ENCODE peak calls at places on chromosome 7, in six cellular contexts. One of them, this sample, is unnamed.
A peak's percentile ranks its signal among the peaks of the same experiment; 100 is the strongest.

GRCh38 chr7:102152672-102153585 is 133.7 kb upstream of the SH2B2 start:
- DNase-seq in heart left ventricle: no peak
- DNase-seq in HCT116: peak; percentile 49
- DNase-seq in sigmoid colon: no peak
- DNase-seq in fibroblast of lung: peak; percentile 65
- DNase-seq in stomach: no peak
- DNase-seq in this sample: no peak

GRCh38 chr7:133551471-133551870 is 298.6 kb downstream of the EXOC4 start:
- DNase-seq in HCT116: no peak
- DNase-seq in fibroblast of lung: no peak
- DNase-seq in stomach: no peak
- DNase-seq in sigmoid colon: no peak
- DNase-seq in heart left ventricle: no peak
- DNase-seq in this sample: no peak

GRCh38 chr7:116499168-116500070 is at the start of gene CAV2:
- DNase-seq in heart left ventricle: peak; percentile 88
- DNase-seq in stomach: peak; percentile 69
- DNase-seq in sigmoid colon: peak; percentile 81
- DNase-seq in HCT116: peak; percentile 74
- DNase-seq in fibroblast of lung: peak; percentile 54
- DNase-seq in this sample: peak; percentile 64

GRCh38 chr7:54788664-54789063 is 29.7 kb upstream of the SEC61G start:
- DNase-seq in HCT116: peak; percentile 95
- DNase-seq in heart left ventricle: no peak
- DNase-seq in sigmoid colon: peak; percentile 72
- DNase-seq in fibroblast of lung: peak; percentile 87
- DNase-seq in stomach: no peak
- DNase-seq in this sample: peak; percentile 20

GRCh38 chr7:114519215-114519614 is 104.6 kb downstream of the FOXP2 start:
- DNase-seq in heart left ventricle: no peak
- DNase-seq in stomach: no peak
- DNase-seq in sigmoid colon: no peak
- DNase-seq in HCT116: no peak
- DNase-seq in fibroblast of lung: no peak
- DNase-seq in this sample: no peak

GRCh38 chr7:96931891-96932290 is 73.5 kb upstream of the DLX6 start:
- DNase-seq in fibroblast of lung: no peak
- DNase-seq in sigmoid colon: no peak
- DNase-seq in HCT116: no peak
- DNase-seq in heart left ventricle: no peak
- DNase-seq in stomach: no peak
- DNase-seq in this sample: no peak

GRCh38 chr7:43105521-43106120 is 6.8 kb upstream of the HECW1 start:
- DNase-seq in heart left ventricle: no peak
- DNase-seq in stomach: no peak
- DNase-seq in sigmoid colon: no peak
- DNase-seq in fibroblast of lung: peak; percentile 65
- DNase-seq in HCT116: no peak
- DNase-seq in this sample: no peak

GRCh38 chr7:157495594-157495993 is 158.8 kb downstream of the DNAJB6 start:
- DNase-seq in HCT116: no peak
- DNase-seq in sigmoid colon: peak; percentile 19
- DNase-seq in stomach: peak; percentile 20
- DNase-seq in fibroblast of lung: no peak
- DNase-seq in heart left ventricle: no peak
- DNase-seq in this sample: no peak

GRCh38 chr7:12701433-12701832 is 14.0 kb downstream of the ARL4A start:
- DNase-seq in sigmoid colon: no peak
- DNase-seq in HCT116: no peak
- DNase-seq in heart left ventricle: no peak
- DNase-seq in stomach: no peak
- DNase-seq in fibroblast of lung: no peak
- DNase-seq in this sample: no peak

GRCh38 chr7:66741706-66742053 is 1.1 kb downstream of the RABGEF1 start:
- DNase-seq in sigmoid colon: peak; percentile 73
- DNase-seq in HCT116: no peak
- DNase-seq in stomach: no peak
- DNase-seq in heart left ventricle: no peak
- DNase-seq in fibroblast of lung: peak; percentile 44
- DNase-seq in this sample: peak; percentile 35

GRCh38 chr7:131961281-131961680 is 404.9 kb upstream of the PODXL start:
- DNase-seq in stomach: no peak
- DNase-seq in HCT116: no peak
- DNase-seq in heart left ventricle: no peak
- DNase-seq in sigmoid colon: no peak
- DNase-seq in fibroblast of lung: no peak
- DNase-seq in this sample: no peak

GRCh38 chr7:51242881-51243518 is 73.6 kb downstream of the COBL start:
- DNase-seq in HCT116: no peak
- DNase-seq in heart left ventricle: no peak
- DNase-seq in fibroblast of lung: no peak
- DNase-seq in sigmoid colon: no peak
- DNase-seq in stomach: no peak
- DNase-seq in this sample: no peak

GRCh38 chr7:2405601-2406345 is 2.4 kb downstream of the CHST12 start:
- DNase-seq in fibroblast of lung: no peak
- DNase-seq in sigmoid colon: no peak
- DNase-seq in HCT116: no peak
- DNase-seq in stomach: no peak
- DNase-seq in heart left ventricle: no peak
- DNase-seq in this sample: peak; percentile 61

GRCh38 chr7:104894998-104895850 is 118.8 kb upstream of the KMT2E start:
- DNase-seq in sigmoid colon: no peak
- DNase-seq in heart left ventricle: no peak
- DNase-seq in fibroblast of lung: no peak
- DNase-seq in stomach: no peak
- DNase-seq in HCT116: no peak
- DNase-seq in this sample: no peak

GRCh38 chr7:101068401-101068800 is 16.9 kb upstream of the TRIM56 start:
- DNase-seq in fibroblast of lung: no peak
- DNase-seq in HCT116: no peak
- DNase-seq in sigmoid colon: peak; percentile 35
- DNase-seq in heart left ventricle: no peak
- DNase-seq in stomach: no peak
- DNase-seq in this sample: no peak

GRCh38 chr7:70728873-70729552 is 402.9 kb upstream of the GALNT17 start:
- DNase-seq in fibroblast of lung: peak; percentile 41
- DNase-seq in HCT116: no peak
- DNase-seq in heart left ventricle: no peak
- DNase-seq in sigmoid colon: no peak
- DNase-seq in stomach: no peak
- DNase-seq in this sample: peak; percentile 51

GRCh38 chr7:40903872-40904271 is 769.1 kb downstream of the SUGCT start:
- DNase-seq in sigmoid colon: peak; percentile 91
- DNase-seq in HCT116: no peak
- DNase-seq in stomach: no peak
- DNase-seq in heart left ventricle: no peak
- DNase-seq in fibroblast of lung: no peak
- DNase-seq in this sample: no peak

GRCh38 chr7:105202561-105203130 is 186.1 kb downstream of the SRPK2 start:
- DNase-seq in fibroblast of lung: peak; percentile 36
- DNase-seq in stomach: no peak
- DNase-seq in heart left ventricle: no peak
- DNase-seq in HCT116: no peak
- DNase-seq in sigmoid colon: no peak
- DNase-seq in this sample: no peak

GRCh38 chr7:14999331-14999730 is 96.8 kb upstream of the DGKB start:
- DNase-seq in fibroblast of lung: no peak
- DNase-seq in stomach: no peak
- DNase-seq in HCT116: no peak
- DNase-seq in heart left ventricle: no peak
- DNase-seq in sigmoid colon: no peak
- DNase-seq in this sample: no peak

GRCh38 chr7:115754226-115754625 is 276.3 kb downstream of the TFEC start:
- DNase-seq in HCT116: no peak
- DNase-seq in stomach: no peak
- DNase-seq in fibroblast of lung: no peak
- DNase-seq in heart left ventricle: no peak
- DNase-seq in sigmoid colon: no peak
- DNase-seq in this sample: no peak

GRCh38 chr7:2725178-2726105 is 37.4 kb downstream of the AMZ1 start:
- DNase-seq in fibroblast of lung: no peak
- DNase-seq in HCT116: no peak
- DNase-seq in stomach: peak; percentile 17
- DNase-seq in heart left ventricle: peak; percentile 55
- DNase-seq in sigmoid colon: peak; percentile 49
- DNase-seq in this sample: no peak

GRCh38 chr7:28747854-28748253 is 210.3 kb downstream of the TRIL start:
- DNase-seq in heart left ventricle: no peak
- DNase-seq in HCT116: no peak
- DNase-seq in stomach: no peak
- DNase-seq in sigmoid colon: no peak
- DNase-seq in fibroblast of lung: no peak
- DNase-seq in this sample: no peak

GRCh38 chr7:28748934-28749584 is 209.1 kb downstream of the TRIL start:
- DNase-seq in fibroblast of lung: peak; percentile 74
- DNase-seq in stomach: no peak
- DNase-seq in HCT116: peak; percentile 38
- DNase-seq in sigmoid colon: no peak
- DNase-seq in heart left ventricle: no peak
- DNase-seq in this sample: no peak

GRCh38 chr7:28750981-28751380 is 207.1 kb downstream of the TRIL start:
- DNase-seq in heart left ventricle: no peak
- DNase-seq in sigmoid colon: no peak
- DNase-seq in fibroblast of lung: no peak
- DNase-seq in stomach: no peak
- DNase-seq in HCT116: no peak
- DNase-seq in this sample: no peak

GRCh38 chr7:28748346-28748745 is 209.8 kb downstream of the TRIL start:
- DNase-seq in stomach: no peak
- DNase-seq in HCT116: no peak
- DNase-seq in heart left ventricle: no peak
- DNase-seq in sigmoid colon: no peak
- DNase-seq in fibroblast of lung: no peak
- DNase-seq in this sample: no peak

DNA sequence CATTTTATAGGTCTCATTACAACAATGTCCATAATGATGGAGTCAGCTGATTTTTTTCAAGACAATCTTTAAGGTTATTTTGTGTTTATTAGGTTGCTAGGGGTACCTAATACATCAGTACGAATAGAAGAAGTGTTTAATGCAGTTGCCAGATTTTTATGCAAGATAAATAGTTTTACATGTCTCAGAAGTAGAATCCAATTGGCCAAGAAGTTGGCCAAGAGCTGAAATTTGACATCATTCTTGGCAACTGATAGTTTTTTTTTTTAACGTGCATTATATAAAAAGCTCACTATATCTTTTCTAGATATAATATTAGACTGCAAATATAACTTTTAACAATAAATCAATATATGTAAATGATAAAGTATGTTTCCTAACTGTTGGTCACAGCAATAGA is 208.5 kb downstream of the TRIL start:
- DNase-seq in HCT116: no peak
- DNase-seq in sigmoid colon: no peak
- DNase-seq in heart left ventricle: no peak
- DNase-seq in stomach: no peak
- DNase-seq in fibroblast of lung: no peak
- DNase-seq in this sample: no peak
- H3K27ac ChIP-seq in HCT116: no peak overlapping the region
- H3K27ac ChIP-seq in sigmoid colon: no peak overlapping the region
- H3K27ac ChIP-seq in heart left ventricle: no peak overlapping the region
- H3K27ac ChIP-seq in stomach: no peak overlapping the region
- H3K27ac ChIP-seq in fibroblast of lung: no peak overlapping the region
- H3K27ac ChIP-seq in this sample: no peak overlapping the region

GRCh38 chr7:130734525-130735272 is 692 bp upstream of the KLF14 start:
- DNase-seq in HCT116: no peak
- DNase-seq in sigmoid colon: no peak
- DNase-seq in stomach: no peak
- DNase-seq in fibroblast of lung: no peak
- DNase-seq in heart left ventricle: no peak
- DNase-seq in this sample: no peak

GRCh38 chr7:130732980-130733865 is 784 bp downstream of the KLF14 start:
- DNase-seq in stomach: peak; percentile 33
- DNase-seq in fibroblast of lung: peak; percentile 5
- DNase-seq in heart left ventricle: peak; percentile 62
- DNase-seq in HCT116: peak; percentile 8
- DNase-seq in sigmoid colon: no peak
- DNase-seq in this sample: peak; percentile 41

GRCh38 chr7:130735273-130735716 is 1.3 kb upstream of the KLF14 start:
- DNase-seq in sigmoid colon: no peak
- DNase-seq in fibroblast of lung: no peak
- DNase-seq in heart left ventricle: no peak
- DNase-seq in stomach: no peak
- DNase-seq in HCT116: no peak
- DNase-seq in this sample: no peak

GRCh38 chr7:130736298-130736900 is 2.4 kb upstream of the KLF14 start:
- DNase-seq in HCT116: no peak
- DNase-seq in heart left ventricle: no peak
- DNase-seq in fibroblast of lung: no peak
- DNase-seq in stomach: no peak
- DNase-seq in sigmoid colon: no peak
- DNase-seq in this sample: no peak

GRCh38 chr7:130733866-130734524 is at the start of gene KLF14:
- DNase-seq in fibroblast of lung: peak; percentile 23
- DNase-seq in sigmoid colon: no peak
- DNase-seq in heart left ventricle: no peak
- DNase-seq in HCT116: peak; percentile 10
- DNase-seq in stomach: no peak
- DNase-seq in this sample: peak; percentile 17
- H3K4me3 ChIP-seq in fibroblast of lung: peak within 1 kb of the TSS; percentile 56
- H3K4me3 ChIP-seq in sigmoid colon: peak within 1 kb of the TSS; percentile 37
- H3K4me3 ChIP-seq in heart left ventricle: peak within 1 kb of the TSS; percentile 48
- H3K4me3 ChIP-seq in HCT116: peak within 1 kb of the TSS; percentile 54
- H3K4me3 ChIP-seq in stomach: peak within 1 kb of the TSS; percentile 44
- H3K4me3 ChIP-seq in this sample: peak within 1 kb of the TSS; percentile 54

DNA sequence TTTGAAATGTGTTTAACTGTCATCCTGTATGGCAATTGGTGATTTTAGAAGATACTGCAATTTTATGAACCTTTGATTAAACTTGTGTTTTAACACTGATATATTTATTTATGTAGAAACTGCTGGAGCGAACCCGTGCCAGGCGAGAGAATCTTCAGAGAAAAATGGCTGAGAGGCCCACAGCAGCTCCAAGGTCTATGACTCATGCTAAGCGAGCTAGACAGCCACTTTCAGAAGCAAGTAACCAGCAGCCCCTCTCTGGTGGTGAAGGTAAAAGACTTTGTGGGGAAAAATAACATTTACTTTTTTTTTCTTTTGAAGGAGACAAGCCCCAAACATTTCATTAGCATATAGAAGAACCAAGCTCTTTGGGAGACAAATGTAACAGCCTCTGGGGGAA is 6.5 kb downstream of the ANLN start:
- DNase-seq in heart left ventricle: no peak
- DNase-seq in HCT116: no peak
- DNase-seq in sigmoid colon: no peak
- DNase-seq in stomach: no peak
- DNase-seq in fibroblast of lung: peak; percentile 78
- DNase-seq in this sample: no peak
- H3K27ac ChIP-seq in heart left ventricle: no peak overlapping the region
- H3K27ac ChIP-seq in HCT116: no peak overlapping the region
- H3K27ac ChIP-seq in sigmoid colon: no peak overlapping the region
- H3K27ac ChIP-seq in stomach: no peak overlapping the region
- H3K27ac ChIP-seq in fibroblast of lung: no peak overlapping the region
- H3K27ac ChIP-seq in this sample: no peak overlapping the region

DNA sequence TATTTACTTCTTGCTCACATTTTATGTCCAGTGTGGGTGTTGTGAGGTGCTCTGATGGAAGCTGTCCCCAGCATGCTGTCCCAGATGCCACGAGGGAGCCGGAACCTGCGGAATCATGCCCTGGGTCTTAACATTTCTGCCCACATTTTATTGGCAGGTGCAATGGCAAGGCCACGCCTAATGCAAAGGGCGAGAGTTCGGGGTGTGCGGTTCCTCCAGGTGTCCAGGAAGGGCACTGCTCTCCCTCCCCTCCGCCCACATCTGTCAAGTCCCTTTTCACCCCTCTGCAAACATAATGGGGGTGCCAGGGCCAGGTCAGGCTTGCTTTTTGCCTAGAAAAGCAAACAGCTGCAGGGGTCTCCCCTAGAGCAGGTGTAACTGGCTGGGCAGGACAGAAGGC is 16.4 kb downstream of the PDAP1 start:
- DNase-seq in stomach: no peak
- DNase-seq in fibroblast of lung: no peak
- DNase-seq in HCT116: no peak
- DNase-seq in heart left ventricle: no peak
- DNase-seq in sigmoid colon: no peak
- DNase-seq in this sample: peak; percentile 41
- H3K4me3 ChIP-seq in stomach: peak overlapping the region; percentile 56
- H3K4me3 ChIP-seq in fibroblast of lung: no peak overlapping the region
- H3K4me3 ChIP-seq in HCT116: no peak overlapping the region
- H3K4me3 ChIP-seq in heart left ventricle: peak overlapping the region; percentile 55
- H3K4me3 ChIP-seq in sigmoid colon: peak overlapping the region; percentile 49
- H3K4me3 ChIP-seq in this sample: peak overlapping the region; percentile 59